ENCODE peak calls at places on chromosomes 16 and 17, in four cellular contexts. One of them, this sample, is unnamed.
A peak's percentile ranks its signal among the peaks of the same experiment; 100 is the strongest.

GRCh38 chr17:79607941-79608728 is 2.7 kb downstream of the RBFOX3 start:
- DNase-seq in MCF 10A: no peak
- DNase-seq in M059J: no peak
- DNase-seq in hypothalamus: no peak
- DNase-seq in this sample: peak; percentile 44

GRCh38 chr16:51154271-51155171 is 3.5 kb upstream of the SALL1 start:
- DNase-seq in M059J: peak; percentile 68
- DNase-seq in hypothalamus: no peak
- DNase-seq in MCF 10A: no peak
- DNase-seq in this sample: no peak

GRCh38 chr17:14014647-14015046 is 54.7 kb upstream of the COX10 start:
- DNase-seq in M059J: peak; percentile 44
- DNase-seq in MCF 10A: peak; percentile 27
- DNase-seq in hypothalamus: no peak
- DNase-seq in this sample: no peak

GRCh38 chr17:70268383-70268782 is 99.1 kb downstream of the KCNJ2 start:
- DNase-seq in hypothalamus: no peak
- DNase-seq in M059J: no peak
- DNase-seq in MCF 10A: no peak
- DNase-seq in this sample: no peak

GRCh38 chr16:12206031-12206748 is 229.7 kb downstream of the SNX29 start:
- DNase-seq in M059J: no peak
- DNase-seq in hypothalamus: no peak
- DNase-seq in MCF 10A: no peak
- DNase-seq in this sample: no peak

GRCh38 chr17:77451894-77452852 is 311.4 kb downstream of the SEC14L1 start:
- DNase-seq in hypothalamus: peak; percentile 66
- DNase-seq in M059J: peak; percentile 22
- DNase-seq in MCF 10A: no peak
- DNase-seq in this sample: peak; percentile 70

GRCh38 chr17:15957206-15957605 is 12.3 kb downstream of the ADORA2B start:
- DNase-seq in M059J: peak; percentile 78
- DNase-seq in hypothalamus: no peak
- DNase-seq in MCF 10A: peak; percentile 30
- DNase-seq in this sample: peak; percentile 57

GRCh38 chr17:40014375-40014980 is 762 bp upstream of the CSF3 start:
- DNase-seq in MCF 10A: peak; percentile 70
- DNase-seq in hypothalamus: no peak
- DNase-seq in M059J: no peak
- DNase-seq in this sample: no peak

GRCh38 chr16:89222931-89223330 is 5.4 kb downstream of the ZNF778 start:
- DNase-seq in hypothalamus: no peak
- DNase-seq in M059J: no peak
- DNase-seq in MCF 10A: no peak
- DNase-seq in this sample: no peak

GRCh38 chr17:77349976-77350830 is 209.4 kb downstream of the SEC14L1 start:
- DNase-seq in hypothalamus: no peak
- DNase-seq in MCF 10A: no peak
- DNase-seq in M059J: no peak
- DNase-seq in this sample: no peak

GRCh38 chr17:67606471-67606870 is 111.3 kb upstream of the NOL11 start:
- DNase-seq in MCF 10A: no peak
- DNase-seq in hypothalamus: no peak
- DNase-seq in M059J: no peak
- DNase-seq in this sample: no peak

GRCh38 chr17:45579529-45580495 is 89.3 kb upstream of the PLEKHM1 start:
- DNase-seq in M059J: no peak
- DNase-seq in MCF 10A: no peak
- DNase-seq in hypothalamus: no peak
- DNase-seq in this sample: no peak

GRCh38 chr16:24367186-24367585 is 111.1 kb downstream of the CACNG3 start:
- DNase-seq in M059J: no peak
- DNase-seq in MCF 10A: no peak
- DNase-seq in hypothalamus: no peak
- DNase-seq in this sample: no peak

GRCh38 chr17:47803201-47803600 is 18.4 kb downstream of the OSBPL7 start:
- DNase-seq in MCF 10A: no peak
- DNase-seq in M059J: no peak
- DNase-seq in hypothalamus: no peak
- DNase-seq in this sample: no peak

This sample was measured in activated CD8-positive, alpha-beta T cell treated with anti-CD3 and anti-CD28 coated beads for 36 hours.